ENCODE peak calls at places on chromosomes 5 and 9, in ten cellular contexts. D, G, X, E, C, H, W, A, B and Y are unnamed samples.

GRCh38 chr9:130154816-130155215 is 17.4 kb upstream of the NCS1 start:
- DNase-seq in G (no peak), E (no peak), B (no peak), W (no peak), C (no peak), D (no peak), A (no peak), H (no peak), X (no peak), Y (no peak)

GRCh38 chr5:8845316-8845715 is 700.6 kb downstream of the SEMA5A start:
- DNase-seq in E (no peak), X (peak; percentile 71), W (no peak), G (no peak), D (no peak), C (no peak), H (no peak), A (no peak), B (no peak), Y (no peak)

GRCh38 chr9:83322438-83322837 is 215.8 kb downstream of the FRMD3 start:
- DNase-seq in E (no peak), C (no peak), X (no peak), G (no peak), D (no peak), B (no peak), A (no peak), W (no peak), H (no peak), Y (no peak)

GRCh38 chr5:106314221-106314824 is 1356.4 kb downstream of the EFNA5 start:
- DNase-seq in X (peak; percentile 17), G (no peak), D (no peak), H (no peak), B (no peak), A (no peak), C (no peak), E (no peak), W (no peak), Y (no peak)

GRCh38 chr9:129284607-129285291 is 106.7 kb upstream of the IER5L start:
- DNase-seq in A (no peak), D (no peak), W (no peak), E (no peak), B (no peak), G (no peak), H (no peak), C (peak; percentile 9), X (no peak), Y (no peak)

GRCh38 chr9:13823021-13823420 is 490.9 kb downstream of the NFIB start:
- DNase-seq in A (no peak), E (no peak), C (no peak), B (no peak), W (no peak), X (peak; percentile 30), G (no peak), D (no peak), H (no peak), Y (no peak)

GRCh38 chr9:133944746-133945135 is 47.4 kb downstream of the VAV2 start:
- DNase-seq in W (peak; percentile 10), X (peak; percentile 62), D (no peak), A (no peak), E (no peak), G (no peak), H (no peak), B (peak; percentile 94), C (no peak), Y (no peak)

GRCh38 chr5:124519396-124519795 is 227.0 kb downstream of the ZNF608 start:
- DNase-seq in H (no peak), C (no peak), A (no peak), X (peak; percentile 86), E (no peak), B (peak; percentile 73), W (no peak), D (no peak), G (no peak), Y (no peak)

GRCh38 chr5:157464518-157465171 is 4.6 kb downstream of the NIPAL4 start:
- DNase-seq in E (peak; percentile 47), H (no peak), D (peak; percentile 35), X (peak; percentile 90), C (peak; percentile 60), B (peak; percentile 50), G (no peak), A (no peak), W (peak; percentile 31), Y (peak; percentile 72)

GRCh38 chr9:85202596-85202995 is 533.1 kb downstream of the NTRK2 start:
- DNase-seq in C (no peak), W (no peak), H (no peak), G (no peak), X (no peak), D (no peak), B (no peak), A (no peak), E (no peak), Y (no peak)

GRCh38 chr5:87413116-87413645 is 451 bp upstream of the CCNH start:
- DNase-seq in H (no peak), X (no peak), G (no peak), B (no peak), C (no peak), A (no peak), D (no peak), W (no peak), E (no peak), Y (no peak)

GRCh38 chr5:43363445-43364152 is 48.6 kb downstream of the CCL28 start:
- DNase-seq in B (no peak), D (no peak), G (no peak), C (no peak), H (no peak), W (no peak), A (no peak), E (no peak), X (no peak), Y (no peak)

GRCh38 chr9:114314256-114314867 is 8.5 kb upstream of the ORM1 start:
- DNase-seq in X (no peak), A (no peak), C (no peak), G (no peak), H (no peak), D (peak; percentile 11), W (no peak), E (no peak), B (no peak), Y (no peak)

GRCh38 chr9:122370303-122370702 is 521 bp upstream of the PTGS1 start:
- DNase-seq in D (no peak), H (no peak), G (no peak), X (no peak), E (no peak), C (no peak), W (no peak), B (no peak), A (peak; percentile 40), Y (peak; percentile 87)

GRCh38 chr5:13591621-13592020 is 352.9 kb downstream of the DNAH5 start:
- DNase-seq in B (no peak), X (peak; percentile 93), C (no peak), H (no peak), A (no peak), G (no peak), W (no peak), D (no peak), E (no peak), Y (peak; percentile 62)

GRCh38 chr5:160036884-160037283 is 27.9 kb downstream of the TTC1 start:
- DNase-seq in X (no peak), W (no peak), D (no peak), E (no peak), G (no peak), C (no peak), H (no peak), B (no peak), A (no peak), Y (no peak)

GRCh38 chr5:7856855-7857254 is 5.9 kb upstream of the CFAP90 start:
- DNase-seq in D (no peak), H (peak; percentile 56), B (peak; percentile 31), A (no peak), W (no peak), C (peak; percentile 27), E (no peak), G (no peak), X (peak; percentile 28), Y (peak; percentile 59)

GRCh38 chr9:130041648-130042405 is 1.2 kb downstream of the FNBP1 start:
- DNase-seq in A (peak; percentile 31), B (peak; percentile 31), D (no peak), W (peak; percentile 26), E (no peak), H (peak; percentile 37), G (peak; percentile 10), C (no peak), X (peak; percentile 21), Y (no peak)

GRCh38 chr5:139904566-139905400 is 109.2 kb downstream of the PSD2 start:
- DNase-seq in B (no peak), W (no peak), E (no peak), H (peak; percentile 69), C (peak; percentile 50), A (no peak), G (peak; percentile 18), X (no peak), D (no peak), Y (no peak)

DNA sequence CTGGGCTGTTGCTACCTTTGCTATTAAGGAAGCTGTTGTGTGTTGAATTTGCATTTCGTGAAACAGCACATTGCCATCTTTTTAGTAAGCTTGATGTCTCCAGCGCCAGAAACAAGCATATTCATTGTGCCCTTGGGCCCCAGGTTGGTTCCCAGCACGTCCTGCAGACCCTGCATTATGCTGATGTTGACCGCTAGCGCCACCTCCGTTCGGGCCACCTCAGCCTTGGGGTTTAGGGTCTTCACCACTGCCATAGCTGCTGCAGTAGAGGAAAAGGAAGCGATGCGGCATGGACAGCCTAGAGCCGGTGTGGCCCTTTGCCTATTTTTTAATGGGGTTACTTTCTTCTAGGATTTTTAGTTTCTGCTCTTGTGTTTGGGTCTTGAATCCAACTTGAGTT is 23.8 kb upstream of the OTULIN start:
- DNase-seq in E (no peak), D (no peak), X (no peak), A (no peak), W (no peak), H (peak; percentile 62), C (no peak), G (no peak), B (no peak), Y (no peak)
- TF ChIP-seq CTCF in E (no peak), D (no peak), X (no peak), A (no peak), W (no peak), H (no peak), C (no peak), G (no peak), B (no peak), Y (no peak)

GRCh38 chr9:36572515-36573418 is at the start of gene MELK:
- DNase-seq in W (peak; percentile 79), X (peak; percentile 61), C (peak; percentile 93), H (peak; percentile 89), A (peak; percentile 84), D (peak; percentile 81), E (peak; percentile 54), G (peak; percentile 83), B (peak; percentile 74), Y (peak; percentile 80)
- TF ChIP-seq CTCF in W (no peak), X (no peak), C (no peak), H (no peak), A (no peak), D (no peak), E (no peak), G (no peak), B (no peak), Y (no peak)

GRCh38 chr5:72783354-72783753 is 33.1 kb upstream of the TNPO1 start:
- DNase-seq in D (no peak), W (no peak), B (no peak), E (no peak), X (no peak), H (no peak), A (no peak), C (no peak), G (no peak), Y (no peak)
- TF ChIP-seq CTCF in D (no peak), W (no peak), B (no peak), E (no peak), X (no peak), H (no peak), A (no peak), C (no peak), G (no peak), Y (no peak)

GRCh38 chr5:142167458-142167857 is 58.9 kb downstream of the NDFIP1 start:
- DNase-seq in W (no peak), C (no peak), X (no peak), D (no peak), E (no peak), B (no peak), A (no peak), H (no peak), G (no peak), Y (no peak)
- TF ChIP-seq CTCF in W (no peak), C (no peak), X (no peak), D (no peak), E (no peak), B (no peak), A (no peak), H (no peak), G (no peak), Y (no peak)